ENCODE peak calls at places on chromosomes 5 and 9, in five cellular contexts. One of them, this sample, is unnamed.

GRCh38 chr9:134213508-134214394 is 49.4 kb upstream of the RNU6ATAC start:
- DNase-seq in stomach: no peak
- DNase-seq in WTC11: no peak
- DNase-seq in brain microvascular endothelial cell: no peak
- DNase-seq in neural crest cell: peak; percentile 31
- DNase-seq in this sample: no peak

GRCh38 chr5:116068028-116068632 is 16.7 kb upstream of the COMMD10 start:
- DNase-seq in stomach: no peak
- DNase-seq in WTC11: no peak
- DNase-seq in brain microvascular endothelial cell: peak; percentile 53
- DNase-seq in neural crest cell: peak; percentile 28
- DNase-seq in this sample: no peak

GRCh38 chr5:97838214-97838613 is 655.2 kb upstream of the RIOK2 start:
- DNase-seq in stomach: no peak
- DNase-seq in WTC11: no peak
- DNase-seq in brain microvascular endothelial cell: peak; percentile 66
- DNase-seq in neural crest cell: no peak
- DNase-seq in this sample: no peak

GRCh38 chr9:68574150-68574549 is 33.5 kb upstream of the TMEM252 start:
- DNase-seq in stomach: no peak
- DNase-seq in WTC11: no peak
- DNase-seq in brain microvascular endothelial cell: no peak
- DNase-seq in neural crest cell: no peak
- DNase-seq in this sample: no peak

GRCh38 chr5:143186623-143187022 is 216.9 kb downstream of the NR3C1 start:
- DNase-seq in stomach: no peak
- DNase-seq in WTC11: no peak
- DNase-seq in brain microvascular endothelial cell: no peak
- DNase-seq in neural crest cell: no peak
- DNase-seq in this sample: no peak

GRCh38 chr5:174935854-174936474 is 211.6 kb downstream of the MSX2 start:
- DNase-seq in stomach: peak; percentile 51
- DNase-seq in WTC11: peak; percentile 83
- DNase-seq in brain microvascular endothelial cell: peak; percentile 38
- DNase-seq in neural crest cell: peak; percentile 82
- DNase-seq in this sample: peak; percentile 18

GRCh38 chr5:148398698-148399121 is 15.0 kb downstream of the FBXO38 start:
- DNase-seq in stomach: no peak
- DNase-seq in WTC11: no peak
- DNase-seq in brain microvascular endothelial cell: no peak
- DNase-seq in neural crest cell: no peak
- DNase-seq in this sample: no peak

GRCh38 chr9:88660611-88661010 is 125.6 kb downstream of the NXNL2 start:
- DNase-seq in stomach: no peak
- DNase-seq in WTC11: peak; percentile 56
- DNase-seq in brain microvascular endothelial cell: peak; percentile 57
- DNase-seq in neural crest cell: no peak
- DNase-seq in this sample: no peak

GRCh38 chr9:28774433-28775029 is 1201.2 kb upstream of the C9orf72 start:
- DNase-seq in stomach: no peak
- DNase-seq in WTC11: no peak
- DNase-seq in brain microvascular endothelial cell: no peak
- DNase-seq in neural crest cell: no peak
- DNase-seq in this sample: peak; percentile 16

GRCh38 chr5:95995947-95996489 is 34.4 kb upstream of the ELL2 start:
- DNase-seq in stomach: no peak
- DNase-seq in WTC11: no peak
- DNase-seq in brain microvascular endothelial cell: no peak
- DNase-seq in neural crest cell: no peak
- DNase-seq in this sample: no peak

GRCh38 chr5:1110930-1111726 is 735 bp downstream of the SLC12A7 start:
- DNase-seq in stomach: no peak
- DNase-seq in WTC11: no peak
- DNase-seq in brain microvascular endothelial cell: no peak
- DNase-seq in neural crest cell: no peak
- DNase-seq in this sample: no peak

GRCh38 chr5:23877847-23878246 is 370.4 kb downstream of the PRDM9 start:
- DNase-seq in stomach: no peak
- DNase-seq in WTC11: no peak
- DNase-seq in brain microvascular endothelial cell: no peak
- DNase-seq in neural crest cell: no peak
- DNase-seq in this sample: no peak

GRCh38 chr9:134735441-134736175 is 94.0 kb downstream of the COL5A1 start:
- DNase-seq in stomach: peak; percentile 33
- DNase-seq in WTC11: no peak
- DNase-seq in brain microvascular endothelial cell: no peak
- DNase-seq in neural crest cell: no peak
- DNase-seq in this sample: no peak

GRCh38 chr5:127072861-127073846 is at the start of gene C5orf63:
- DNase-seq in stomach: peak; percentile 62
- DNase-seq in WTC11: peak; percentile 53
- DNase-seq in brain microvascular endothelial cell: no peak
- DNase-seq in neural crest cell: no peak
- DNase-seq in this sample: no peak

GRCh38 chr9:123451011-123451410 is 95.0 kb downstream of the CRB2 start:
- DNase-seq in stomach: no peak
- DNase-seq in WTC11: no peak
- DNase-seq in brain microvascular endothelial cell: no peak
- DNase-seq in neural crest cell: no peak
- DNase-seq in this sample: no peak

GRCh38 chr5:135248801-135249231 is 150.2 kb downstream of the MACROH2A1 start:
- DNase-seq in stomach: peak; percentile 17
- DNase-seq in WTC11: no peak
- DNase-seq in brain microvascular endothelial cell: no peak
- DNase-seq in neural crest cell: no peak
- DNase-seq in this sample: no peak

GRCh38 chr5:129174447-129174846 is 79.9 kb downstream of the ISOC1 start:
- DNase-seq in stomach: no peak
- DNase-seq in WTC11: no peak
- DNase-seq in brain microvascular endothelial cell: no peak
- DNase-seq in neural crest cell: no peak
- DNase-seq in this sample: no peak

GRCh38 chr5:158979749-158980521 is 119.8 kb downstream of the EBF1 start:
- DNase-seq in stomach: peak; percentile 44
- DNase-seq in WTC11: no peak
- DNase-seq in brain microvascular endothelial cell: peak; percentile 44
- DNase-seq in neural crest cell: peak; percentile 18
- DNase-seq in this sample: no peak

GRCh38 chr9:110588296-110588695 is 8.8 kb upstream of the SVEP1 start:
- DNase-seq in stomach: no peak
- DNase-seq in WTC11: no peak
- DNase-seq in brain microvascular endothelial cell: peak; percentile 40
- DNase-seq in neural crest cell: no peak
- DNase-seq in this sample: no peak

GRCh38 chr5:103112910-103113309 is 7.0 kb downstream of the GIN1 start:
- DNase-seq in stomach: no peak
- DNase-seq in WTC11: no peak
- DNase-seq in brain microvascular endothelial cell: no peak
- DNase-seq in neural crest cell: no peak
- DNase-seq in this sample: no peak
- TF ChIP-seq CTCF in stomach: no peak
- TF ChIP-seq CTCF in WTC11: no peak
- TF ChIP-seq CTCF in brain microvascular endothelial cell: no peak
- TF ChIP-seq CTCF in neural crest cell: no peak
- TF ChIP-seq CTCF in this sample: no peak

GRCh38 chr5:77960305-77960704 is 184.2 kb upstream of the TBCA start:
- DNase-seq in stomach: no peak
- DNase-seq in WTC11: no peak
- DNase-seq in brain microvascular endothelial cell: no peak
- DNase-seq in neural crest cell: no peak
- DNase-seq in this sample: no peak

GRCh38 chr5:77957516-77957915 is 181.4 kb upstream of the TBCA start:
- DNase-seq in stomach: no peak
- DNase-seq in WTC11: peak; percentile 59
- DNase-seq in brain microvascular endothelial cell: no peak
- DNase-seq in neural crest cell: peak; percentile 10
- DNase-seq in this sample: no peak

GRCh38 chr5:77957081-77957480 is 180.9 kb upstream of the TBCA start:
- DNase-seq in stomach: no peak
- DNase-seq in WTC11: no peak
- DNase-seq in brain microvascular endothelial cell: no peak
- DNase-seq in neural crest cell: no peak
- DNase-seq in this sample: no peak

GRCh38 chr5:77958642-77959315 is 182.6 kb upstream of the TBCA start:
- DNase-seq in stomach: no peak
- DNase-seq in WTC11: peak; percentile 49
- DNase-seq in brain microvascular endothelial cell: no peak
- DNase-seq in neural crest cell: peak; percentile 14
- DNase-seq in this sample: no peak

GRCh38 chr5:77957931-77958476 is 181.9 kb upstream of the TBCA start:
- DNase-seq in stomach: no peak
- DNase-seq in WTC11: peak; percentile 53
- DNase-seq in brain microvascular endothelial cell: no peak
- DNase-seq in neural crest cell: peak; percentile 49
- DNase-seq in this sample: no peak
- TF ChIP-seq CTCF in stomach: no peak
- TF ChIP-seq CTCF in WTC11: no peak
- TF ChIP-seq CTCF in brain microvascular endothelial cell: no peak
- TF ChIP-seq CTCF in neural crest cell: no peak
- TF ChIP-seq CTCF in this sample: no peak

DNA sequence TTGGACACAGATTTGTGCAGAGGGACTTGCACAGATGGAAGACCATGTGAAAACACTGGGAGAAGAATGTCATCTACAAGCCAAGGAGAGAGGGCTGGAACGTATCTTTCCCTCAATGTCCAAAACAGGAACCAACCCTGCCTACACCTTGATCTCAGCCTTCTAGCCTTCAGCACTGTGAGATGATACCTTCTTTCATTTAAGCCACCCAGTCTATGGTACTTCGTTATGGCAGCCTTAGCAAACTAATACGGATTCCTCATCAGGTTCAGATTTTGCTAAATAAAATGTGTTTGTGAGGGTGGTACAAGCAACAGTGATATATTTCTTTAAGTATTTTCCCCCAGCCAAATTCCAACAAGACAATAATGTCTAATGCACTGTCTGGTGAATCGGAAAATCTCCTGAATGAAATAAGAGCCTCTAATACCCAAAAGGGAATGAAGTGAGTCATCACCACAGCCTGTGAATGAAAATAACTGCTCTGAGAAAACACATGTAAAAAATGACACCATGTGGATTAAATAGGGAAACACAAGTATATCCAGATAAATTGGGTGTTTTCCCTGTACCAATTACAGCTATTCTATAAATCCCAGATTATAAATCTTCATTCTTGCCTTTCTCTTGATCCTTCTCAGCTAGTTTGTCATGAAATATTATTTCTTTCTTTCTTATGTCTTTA is 182.8 kb upstream of the TARS1 start:
- DNase-seq in stomach: no peak
- DNase-seq in WTC11: no peak
- DNase-seq in brain microvascular endothelial cell: peak; percentile 78
- DNase-seq in neural crest cell: no peak
- DNase-seq in this sample: no peak
- TF ChIP-seq CTCF in stomach: no peak
- TF ChIP-seq CTCF in WTC11: no peak
- TF ChIP-seq CTCF in brain microvascular endothelial cell: no peak
- TF ChIP-seq CTCF in neural crest cell: no peak
- TF ChIP-seq CTCF in this sample: peak; percentile 12

GRCh38 chr9:137604345-137605145 is 941 bp upstream of the ARRDC1 start:
- DNase-seq in stomach: no peak
- DNase-seq in WTC11: no peak
- DNase-seq in brain microvascular endothelial cell: no peak
- DNase-seq in neural crest cell: no peak
- DNase-seq in this sample: no peak

GRCh38 chr9:137606005-137606601 is 617 bp downstream of the ARRDC1 start:
- DNase-seq in stomach: peak; percentile 78
- DNase-seq in WTC11: peak; percentile 43
- DNase-seq in brain microvascular endothelial cell: no peak
- DNase-seq in neural crest cell: no peak
- DNase-seq in this sample: no peak

GRCh38 chr9:137607141-137607857 is 1.8 kb downstream of the ARRDC1 start:
- DNase-seq in stomach: no peak
- DNase-seq in WTC11: no peak
- DNase-seq in brain microvascular endothelial cell: no peak
- DNase-seq in neural crest cell: no peak
- DNase-seq in this sample: no peak

GRCh38 chr9:137606734-137607138 is 1.2 kb downstream of the ARRDC1 start:
- DNase-seq in stomach: peak; percentile 38
- DNase-seq in WTC11: no peak
- DNase-seq in brain microvascular endothelial cell: no peak
- DNase-seq in neural crest cell: no peak
- DNase-seq in this sample: no peak

GRCh38 chr9:137605146-137606004 is at the start of gene ARRDC1:
- DNase-seq in stomach: peak; percentile 96
- DNase-seq in WTC11: peak; percentile 87
- DNase-seq in brain microvascular endothelial cell: peak; percentile 72
- DNase-seq in neural crest cell: peak; percentile 82
- DNase-seq in this sample: peak; percentile 81
- TF ChIP-seq CTCF in stomach: peak; percentile 8
- TF ChIP-seq CTCF in WTC11: no peak
- TF ChIP-seq CTCF in brain microvascular endothelial cell: no peak
- TF ChIP-seq CTCF in neural crest cell: no peak
- TF ChIP-seq CTCF in this sample: no peak

This sample was measured in D721Med.